ENCODE peak calls at places on chromosome 11, in seven cellular contexts. One of them, this sample, is unnamed.

GRCh38 chr11:120331301-120331966 is 4.8 kb upstream of the ARHGEF12 start:
- DNase-seq in CD4-positive, CD25-positive, alpha-beta regulatory T cell: no peak
- DNase-seq in astrocyte of the hippocampus: peak
- DNase-seq in NCI-H2029 treated with DMSO at 0.1 percent for 48 hours: no peak
- DNase-seq in kidney epithelial cell: peak
- DNase-seq in AG04450: peak
- DNase-seq in neural progenitor cell: no peak
- DNase-seq in this sample: no peak

GRCh38 chr11:7060828-7061227 is 28.0 kb upstream of the RBMXL2 start:
- DNase-seq in CD4-positive, CD25-positive, alpha-beta regulatory T cell: no peak
- DNase-seq in astrocyte of the hippocampus: peak
- DNase-seq in NCI-H2029 treated with DMSO at 0.1 percent for 48 hours: no peak
- DNase-seq in kidney epithelial cell: peak
- DNase-seq in AG04450: no peak
- DNase-seq in neural progenitor cell: no peak
- DNase-seq in this sample: no peak

GRCh38 chr11:12669930-12670329 is 4.3 kb upstream of the TEAD1 start:
- DNase-seq in CD4-positive, CD25-positive, alpha-beta regulatory T cell: no peak
- DNase-seq in astrocyte of the hippocampus: no peak
- DNase-seq in NCI-H2029 treated with DMSO at 0.1 percent for 48 hours: no peak
- DNase-seq in kidney epithelial cell: no peak
- DNase-seq in AG04450: no peak
- DNase-seq in neural progenitor cell: no peak
- DNase-seq in this sample: no peak

GRCh38 chr11:1156506-1157340 is 1.0 kb upstream of the MUC5AC start:
- DNase-seq in CD4-positive, CD25-positive, alpha-beta regulatory T cell: no peak
- DNase-seq in astrocyte of the hippocampus: no peak
- DNase-seq in NCI-H2029 treated with DMSO at 0.1 percent for 48 hours: no peak
- DNase-seq in kidney epithelial cell: no peak
- DNase-seq in AG04450: no peak
- DNase-seq in neural progenitor cell: no peak
- DNase-seq in this sample: no peak

GRCh38 chr11:63813035-63813562 is at the start of gene SPINDOC:
- DNase-seq in CD4-positive, CD25-positive, alpha-beta regulatory T cell: peak
- DNase-seq in astrocyte of the hippocampus: peak
- DNase-seq in NCI-H2029 treated with DMSO at 0.1 percent for 48 hours: peak
- DNase-seq in kidney epithelial cell: no peak
- DNase-seq in AG04450: no peak
- DNase-seq in neural progenitor cell: peak
- DNase-seq in this sample: peak

GRCh38 chr11:34614334-34615113 is 6.4 kb upstream of the EHF start:
- DNase-seq in CD4-positive, CD25-positive, alpha-beta regulatory T cell: no peak
- DNase-seq in astrocyte of the hippocampus: peak
- DNase-seq in NCI-H2029 treated with DMSO at 0.1 percent for 48 hours: no peak
- DNase-seq in kidney epithelial cell: no peak
- DNase-seq in AG04450: peak
- DNase-seq in neural progenitor cell: no peak
- DNase-seq in this sample: no peak

GRCh38 chr11:78811622-78812021 is 237.0 kb upstream of the NARS2 start:
- DNase-seq in CD4-positive, CD25-positive, alpha-beta regulatory T cell: no peak
- DNase-seq in astrocyte of the hippocampus: no peak
- DNase-seq in NCI-H2029 treated with DMSO at 0.1 percent for 48 hours: no peak
- DNase-seq in kidney epithelial cell: no peak
- DNase-seq in AG04450: no peak
- DNase-seq in neural progenitor cell: no peak
- DNase-seq in this sample: peak

GRCh38 chr11:33444835-33445594 is 187.8 kb downstream of the HIPK3 start:
- DNase-seq in CD4-positive, CD25-positive, alpha-beta regulatory T cell: no peak
- DNase-seq in astrocyte of the hippocampus: peak
- DNase-seq in NCI-H2029 treated with DMSO at 0.1 percent for 48 hours: no peak
- DNase-seq in kidney epithelial cell: no peak
- DNase-seq in AG04450: no peak
- DNase-seq in neural progenitor cell: no peak
- DNase-seq in this sample: no peak

GRCh38 chr11:124799384-124800225 is 601 bp downstream of the MSANTD2 start:
- DNase-seq in CD4-positive, CD25-positive, alpha-beta regulatory T cell: peak
- DNase-seq in astrocyte of the hippocampus: peak
- DNase-seq in NCI-H2029 treated with DMSO at 0.1 percent for 48 hours: no peak
- DNase-seq in kidney epithelial cell: no peak
- DNase-seq in AG04450: no peak
- DNase-seq in neural progenitor cell: peak
- DNase-seq in this sample: peak

GRCh38 chr11:92376146-92376599 is 151.6 kb downstream of the FAT3 start:
- DNase-seq in CD4-positive, CD25-positive, alpha-beta regulatory T cell: no peak
- DNase-seq in astrocyte of the hippocampus: peak
- DNase-seq in NCI-H2029 treated with DMSO at 0.1 percent for 48 hours: no peak
- DNase-seq in kidney epithelial cell: peak
- DNase-seq in AG04450: peak
- DNase-seq in neural progenitor cell: no peak
- DNase-seq in this sample: peak

GRCh38 chr11:92885600-92885999 is 83.9 kb upstream of the MTNR1B start:
- DNase-seq in CD4-positive, CD25-positive, alpha-beta regulatory T cell: no peak
- DNase-seq in astrocyte of the hippocampus: no peak
- DNase-seq in NCI-H2029 treated with DMSO at 0.1 percent for 48 hours: no peak
- DNase-seq in kidney epithelial cell: no peak
- DNase-seq in AG04450: no peak
- DNase-seq in neural progenitor cell: no peak
- DNase-seq in this sample: no peak

GRCh38 chr11:86460461-86461404 is 86.0 kb downstream of the CCDC81 start:
- DNase-seq in CD4-positive, CD25-positive, alpha-beta regulatory T cell: no peak
- DNase-seq in astrocyte of the hippocampus: no peak
- DNase-seq in NCI-H2029 treated with DMSO at 0.1 percent for 48 hours: no peak
- DNase-seq in kidney epithelial cell: no peak
- DNase-seq in AG04450: no peak
- DNase-seq in neural progenitor cell: peak
- DNase-seq in this sample: peak

GRCh38 chr11:50188040-50188439 is 155.4 kb downstream of the OR4C45 start:
- DNase-seq in CD4-positive, CD25-positive, alpha-beta regulatory T cell: no peak
- DNase-seq in astrocyte of the hippocampus: no peak
- DNase-seq in NCI-H2029 treated with DMSO at 0.1 percent for 48 hours: no peak
- DNase-seq in kidney epithelial cell: no peak
- DNase-seq in AG04450: no peak
- DNase-seq in neural progenitor cell: no peak
- DNase-seq in this sample: no peak

GRCh38 chr11:45901646-45902045 is 5.4 kb downstream of the FREY1 start:
- DNase-seq in CD4-positive, CD25-positive, alpha-beta regulatory T cell: no peak
- DNase-seq in astrocyte of the hippocampus: no peak
- DNase-seq in NCI-H2029 treated with DMSO at 0.1 percent for 48 hours: no peak
- DNase-seq in kidney epithelial cell: no peak
- DNase-seq in AG04450: no peak
- DNase-seq in neural progenitor cell: no peak
- DNase-seq in this sample: no peak

GRCh38 chr11:69844396-69844795 is 25.2 kb upstream of the FGF3 start:
- DNase-seq in CD4-positive, CD25-positive, alpha-beta regulatory T cell: no peak
- DNase-seq in astrocyte of the hippocampus: no peak
- DNase-seq in NCI-H2029 treated with DMSO at 0.1 percent for 48 hours: no peak
- DNase-seq in kidney epithelial cell: no peak
- DNase-seq in AG04450: no peak
- DNase-seq in neural progenitor cell: no peak
- DNase-seq in this sample: no peak

GRCh38 chr11:69496631-69497220 is 15.3 kb downstream of the LINC01488 start:
- DNase-seq in CD4-positive, CD25-positive, alpha-beta regulatory T cell: no peak
- DNase-seq in astrocyte of the hippocampus: no peak
- DNase-seq in NCI-H2029 treated with DMSO at 0.1 percent for 48 hours: no peak
- DNase-seq in kidney epithelial cell: no peak
- DNase-seq in AG04450: no peak
- DNase-seq in neural progenitor cell: no peak
- DNase-seq in this sample: no peak

GRCh38 chr11:69342588-69343330 is 48.8 kb downstream of the MYEOV start:
- DNase-seq in CD4-positive, CD25-positive, alpha-beta regulatory T cell: no peak
- DNase-seq in astrocyte of the hippocampus: no peak
- DNase-seq in NCI-H2029 treated with DMSO at 0.1 percent for 48 hours: no peak
- DNase-seq in kidney epithelial cell: no peak
- DNase-seq in AG04450: no peak
- DNase-seq in neural progenitor cell: no peak
- DNase-seq in this sample: no peak

GRCh38 chr11:106789406-106789805 is 228.9 kb downstream of the GUCY1A2 start:
- DNase-seq in CD4-positive, CD25-positive, alpha-beta regulatory T cell: no peak
- DNase-seq in astrocyte of the hippocampus: no peak
- DNase-seq in NCI-H2029 treated with DMSO at 0.1 percent for 48 hours: no peak
- DNase-seq in kidney epithelial cell: no peak
- DNase-seq in AG04450: no peak
- DNase-seq in neural progenitor cell: no peak
- DNase-seq in this sample: no peak

GRCh38 chr11:843086-843704 is 543 bp downstream of the TSPAN4 start:
- DNase-seq in CD4-positive, CD25-positive, alpha-beta regulatory T cell: no peak
- DNase-seq in astrocyte of the hippocampus: no peak
- DNase-seq in NCI-H2029 treated with DMSO at 0.1 percent for 48 hours: no peak
- DNase-seq in kidney epithelial cell: no peak
- DNase-seq in AG04450: no peak
- DNase-seq in neural progenitor cell: no peak
- DNase-seq in this sample: no peak